ENCODE peak calls at places on chromosomes 11 and 22, in eight cellular contexts. S is activated CD8-positive, alpha-beta memory T cell treated with anti-CD3 and anti-CD28 coated beads for 24 hours; K is pons; H is effector memory CD8-positive, alpha-beta T cell; F is stimulated activated naive CD4-positive, alpha-beta T cell; R is AG04450; A is GM12891; I is EH. X is an unnamed sample.

GRCh38 chr11:30133308-30133707 is 97.5 kb upstream of the FSHB start:
- DNase-seq in F (no peak), A (no peak), I (no peak), S (no peak), R (no peak), K (no peak), H (no peak), X (no peak)

GRCh38 chr11:33062137-33062536 is 22.8 kb downstream of the TCP11L1 start:
- DNase-seq in R (no peak), I (peak), K (no peak), S (no peak), H (no peak), F (no peak), A (no peak), X (no peak)

GRCh38 chr11:70296681-70297080 is 26.2 kb downstream of the PPFIA1 start:
- DNase-seq in S (no peak), R (no peak), F (no peak), K (no peak), A (no peak), I (peak), H (no peak), X (no peak)

GRCh38 chr11:35059040-35059439 is 79.9 kb upstream of the CD44 start:
- DNase-seq in R (no peak), K (peak), F (no peak), H (no peak), A (no peak), I (no peak), S (no peak), X (no peak)

GRCh38 chr22:50045211-50046018 is 12.7 kb downstream of the TTLL8 start:
- DNase-seq in H (no peak), S (no peak), F (no peak), I (no peak), R (no peak), K (no peak), A (no peak), X (no peak)

GRCh38 chr11:20238712-20239111 is 78.4 kb upstream of the DBX1 start:
- DNase-seq in K (no peak), S (no peak), R (no peak), F (no peak), H (no peak), A (no peak), I (no peak), X (no peak)

GRCh38 chr11:120854988-120855387 is 168.9 kb upstream of the TBCEL start:
- DNase-seq in A (no peak), F (no peak), H (no peak), K (no peak), I (no peak), R (no peak), S (no peak), X (no peak)

GRCh38 chr11:64760759-64761417 is 1.1 kb upstream of the PYGM start:
- DNase-seq in H (no peak), A (no peak), R (no peak), S (no peak), K (no peak), I (no peak), F (peak), X (peak)

GRCh38 chr22:50677493-50678217 is 5.0 kb downstream of the SHANK3 start:
- DNase-seq in H (no peak), S (peak), R (no peak), F (no peak), K (no peak), A (peak), I (no peak), X (no peak)

GRCh38 chr11:73158356-73159051 is 16.4 kb upstream of the FCHSD2 start:
- DNase-seq in K (no peak), F (no peak), S (peak), R (peak), I (peak), A (no peak), H (no peak), X (no peak)

GRCh38 chr11:125289419-125290088 is 125.0 kb downstream of the PKNOX2 start:
- DNase-seq in H (no peak), I (no peak), K (no peak), F (no peak), S (no peak), R (no peak), A (no peak), X (no peak)

GRCh38 chr11:78654071-78654470 is 79.4 kb upstream of the NARS2 start:
- DNase-seq in A (no peak), S (peak), F (no peak), I (no peak), R (no peak), K (no peak), H (no peak), X (no peak)

X was measured in myocyte.